ENCODE peak calls at places on chromosomes 6 and 20, in nine cellular contexts. One of them, this sample, is unnamed.

GRCh38 chr6:37705239-37706051 is 7.8 kb upstream of the MDGA1 start:
- DNase-seq in NCI-H1092 treated with DMSO at 0.1 percent for 48 hours: peak; percentile 11
- DNase-seq in GM23338: peak; percentile 96
- DNase-seq in OCI-M1: peak; percentile 75
- DNase-seq in WTC11: peak; percentile 87
- DNase-seq in HT-29: no peak
- DNase-seq in iris pigment epithelial cell: peak; percentile 92
- DNase-seq in AG09309: no peak
- DNase-seq in CD8-positive, alpha-beta memory T cell: peak; percentile 75
- DNase-seq in this sample: peak; percentile 95

GRCh38 chr20:37915800-37916570 is 13.1 kb downstream of the VSTM2L start:
- DNase-seq in HT-29: no peak
- DNase-seq in GM23338: peak; percentile 53
- DNase-seq in OCI-M1: no peak
- DNase-seq in CD8-positive, alpha-beta memory T cell: no peak
- DNase-seq in NCI-H1092 treated with DMSO at 0.1 percent for 48 hours: no peak
- DNase-seq in iris pigment epithelial cell: no peak
- DNase-seq in AG09309: no peak
- DNase-seq in WTC11: peak; percentile 54
- DNase-seq in this sample: no peak

GRCh38 chr6:154277578-154278128 is 79.0 kb downstream of the IPCEF1 start:
- DNase-seq in CD8-positive, alpha-beta memory T cell: no peak
- DNase-seq in NCI-H1092 treated with DMSO at 0.1 percent for 48 hours: no peak
- DNase-seq in GM23338: no peak
- DNase-seq in AG09309: no peak
- DNase-seq in WTC11: no peak
- DNase-seq in iris pigment epithelial cell: no peak
- DNase-seq in OCI-M1: no peak
- DNase-seq in HT-29: no peak
- DNase-seq in this sample: no peak

GRCh38 chr6:164756142-164756541 is 553.3 kb downstream of the C6orf118 start:
- DNase-seq in CD8-positive, alpha-beta memory T cell: no peak
- DNase-seq in NCI-H1092 treated with DMSO at 0.1 percent for 48 hours: no peak
- DNase-seq in iris pigment epithelial cell: no peak
- DNase-seq in OCI-M1: no peak
- DNase-seq in AG09309: no peak
- DNase-seq in WTC11: no peak
- DNase-seq in HT-29: no peak
- DNase-seq in GM23338: no peak
- DNase-seq in this sample: no peak

GRCh38 chr6:139017227-139017626 is 11.3 kb upstream of the ABRACL start:
- DNase-seq in WTC11: no peak
- DNase-seq in CD8-positive, alpha-beta memory T cell: no peak
- DNase-seq in iris pigment epithelial cell: no peak
- DNase-seq in AG09309: no peak
- DNase-seq in OCI-M1: no peak
- DNase-seq in NCI-H1092 treated with DMSO at 0.1 percent for 48 hours: peak; percentile 91
- DNase-seq in HT-29: no peak
- DNase-seq in GM23338: no peak
- DNase-seq in this sample: no peak

GRCh38 chr20:46694484-46694883 is 5.2 kb upstream of the TP53RK start:
- DNase-seq in OCI-M1: peak; percentile 93
- DNase-seq in AG09309: no peak
- DNase-seq in CD8-positive, alpha-beta memory T cell: peak; percentile 8
- DNase-seq in HT-29: peak; percentile 54
- DNase-seq in iris pigment epithelial cell: peak; percentile 71
- DNase-seq in GM23338: no peak
- DNase-seq in NCI-H1092 treated with DMSO at 0.1 percent for 48 hours: no peak
- DNase-seq in WTC11: no peak
- DNase-seq in this sample: no peak

GRCh38 chr6:14621518-14621917 is 503.9 kb downstream of the CD83 start:
- DNase-seq in WTC11: no peak
- DNase-seq in HT-29: no peak
- DNase-seq in OCI-M1: no peak
- DNase-seq in NCI-H1092 treated with DMSO at 0.1 percent for 48 hours: no peak
- DNase-seq in iris pigment epithelial cell: no peak
- DNase-seq in GM23338: no peak
- DNase-seq in CD8-positive, alpha-beta memory T cell: no peak
- DNase-seq in AG09309: no peak
- DNase-seq in this sample: no peak

GRCh38 chr6:56370127-56370540 is 122.8 kb upstream of the COL21A1 start:
- DNase-seq in CD8-positive, alpha-beta memory T cell: no peak
- DNase-seq in AG09309: no peak
- DNase-seq in iris pigment epithelial cell: peak; percentile 34
- DNase-seq in GM23338: peak; percentile 79
- DNase-seq in NCI-H1092 treated with DMSO at 0.1 percent for 48 hours: peak; percentile 51
- DNase-seq in HT-29: peak; percentile 93
- DNase-seq in OCI-M1: no peak
- DNase-seq in WTC11: peak; percentile 59
- DNase-seq in this sample: peak; percentile 61

GRCh38 chr6:24455061-24455460 is 34.3 kb downstream of the GPLD1 start:
- DNase-seq in GM23338: peak; percentile 18
- DNase-seq in iris pigment epithelial cell: no peak
- DNase-seq in HT-29: no peak
- DNase-seq in AG09309: no peak
- DNase-seq in WTC11: no peak
- DNase-seq in OCI-M1: no peak
- DNase-seq in CD8-positive, alpha-beta memory T cell: no peak
- DNase-seq in NCI-H1092 treated with DMSO at 0.1 percent for 48 hours: no peak
- DNase-seq in this sample: peak; percentile 49

GRCh38 chr6:13715444-13715883 is 3.8 kb upstream of the RANBP9 start:
- DNase-seq in AG09309: no peak
- DNase-seq in CD8-positive, alpha-beta memory T cell: no peak
- DNase-seq in OCI-M1: no peak
- DNase-seq in NCI-H1092 treated with DMSO at 0.1 percent for 48 hours: no peak
- DNase-seq in WTC11: no peak
- DNase-seq in GM23338: no peak
- DNase-seq in HT-29: no peak
- DNase-seq in iris pigment epithelial cell: peak; percentile 67
- DNase-seq in this sample: no peak

GRCh38 chr6:45477785-45478184 is 100.1 kb upstream of the SUPT3H start:
- DNase-seq in OCI-M1: no peak
- DNase-seq in WTC11: no peak
- DNase-seq in CD8-positive, alpha-beta memory T cell: no peak
- DNase-seq in AG09309: no peak
- DNase-seq in NCI-H1092 treated with DMSO at 0.1 percent for 48 hours: no peak
- DNase-seq in HT-29: peak; percentile 58
- DNase-seq in GM23338: no peak
- DNase-seq in iris pigment epithelial cell: no peak
- DNase-seq in this sample: no peak

GRCh38 chr20:37235065-37235464 is 26.5 kb downstream of the GHRH start:
- DNase-seq in iris pigment epithelial cell: no peak
- DNase-seq in NCI-H1092 treated with DMSO at 0.1 percent for 48 hours: peak; percentile 17
- DNase-seq in CD8-positive, alpha-beta memory T cell: no peak
- DNase-seq in OCI-M1: no peak
- DNase-seq in WTC11: no peak
- DNase-seq in AG09309: no peak
- DNase-seq in HT-29: no peak
- DNase-seq in GM23338: no peak
- DNase-seq in this sample: no peak

GRCh38 chr6:35161776-35162607 is 20.9 kb upstream of the TCP11 start:
- DNase-seq in OCI-M1: no peak
- DNase-seq in CD8-positive, alpha-beta memory T cell: no peak
- DNase-seq in HT-29: no peak
- DNase-seq in GM23338: no peak
- DNase-seq in iris pigment epithelial cell: no peak
- DNase-seq in AG09309: no peak
- DNase-seq in WTC11: no peak
- DNase-seq in NCI-H1092 treated with DMSO at 0.1 percent for 48 hours: no peak
- DNase-seq in this sample: peak; percentile 47

GRCh38 chr20:45337367-45338120 is 10.7 kb downstream of the SDC4 start:
- DNase-seq in NCI-H1092 treated with DMSO at 0.1 percent for 48 hours: no peak
- DNase-seq in CD8-positive, alpha-beta memory T cell: no peak
- DNase-seq in OCI-M1: no peak
- DNase-seq in WTC11: no peak
- DNase-seq in HT-29: peak; percentile 49
- DNase-seq in AG09309: peak; percentile 78
- DNase-seq in GM23338: no peak
- DNase-seq in iris pigment epithelial cell: peak; percentile 96
- DNase-seq in this sample: peak; percentile 69

GRCh38 chr6:98833101-98834059 is 994 bp upstream of the POU3F2 start:
- DNase-seq in HT-29: no peak
- DNase-seq in NCI-H1092 treated with DMSO at 0.1 percent for 48 hours: peak; percentile 77
- DNase-seq in CD8-positive, alpha-beta memory T cell: peak; percentile 32
- DNase-seq in GM23338: peak; percentile 71
- DNase-seq in iris pigment epithelial cell: peak; percentile 31
- DNase-seq in AG09309: no peak
- DNase-seq in OCI-M1: peak; percentile 88
- DNase-seq in WTC11: no peak
- DNase-seq in this sample: peak; percentile 71

GRCh38 chr20:6975326-6975725 is 207.8 kb downstream of the BMP2 start:
- DNase-seq in AG09309: no peak
- DNase-seq in CD8-positive, alpha-beta memory T cell: no peak
- DNase-seq in GM23338: no peak
- DNase-seq in HT-29: no peak
- DNase-seq in WTC11: no peak
- DNase-seq in iris pigment epithelial cell: no peak
- DNase-seq in NCI-H1092 treated with DMSO at 0.1 percent for 48 hours: no peak
- DNase-seq in OCI-M1: no peak
- DNase-seq in this sample: no peak

GRCh38 chr6:127128066-127128465 is 9.6 kb downstream of the RSPO3 start:
- DNase-seq in HT-29: no peak
- DNase-seq in CD8-positive, alpha-beta memory T cell: no peak
- DNase-seq in OCI-M1: no peak
- DNase-seq in AG09309: no peak
- DNase-seq in WTC11: no peak
- DNase-seq in GM23338: no peak
- DNase-seq in iris pigment epithelial cell: no peak
- DNase-seq in NCI-H1092 treated with DMSO at 0.1 percent for 48 hours: no peak
- DNase-seq in this sample: no peak

GRCh38 chr6:1088441-1089001 is 223.4 kb upstream of the FOXQ1 start:
- DNase-seq in AG09309: no peak
- DNase-seq in HT-29: peak; percentile 87
- DNase-seq in GM23338: no peak
- DNase-seq in OCI-M1: no peak
- DNase-seq in NCI-H1092 treated with DMSO at 0.1 percent for 48 hours: no peak
- DNase-seq in iris pigment epithelial cell: no peak
- DNase-seq in WTC11: no peak
- DNase-seq in CD8-positive, alpha-beta memory T cell: no peak
- DNase-seq in this sample: no peak

GRCh38 chr6:13615802-13616140 is 636 bp downstream of the NOL7 start:
- DNase-seq in WTC11: peak; percentile 32
- DNase-seq in AG09309: no peak
- DNase-seq in iris pigment epithelial cell: peak; percentile 43
- DNase-seq in GM23338: peak; percentile 56
- DNase-seq in OCI-M1: peak; percentile 77
- DNase-seq in CD8-positive, alpha-beta memory T cell: no peak
- DNase-seq in HT-29: peak; percentile 61
- DNase-seq in NCI-H1092 treated with DMSO at 0.1 percent for 48 hours: no peak
- DNase-seq in this sample: peak; percentile 59

GRCh38 chr6:90028080-90028778 is 134.0 kb downstream of the GJA10 start:
- DNase-seq in CD8-positive, alpha-beta memory T cell: no peak
- DNase-seq in iris pigment epithelial cell: no peak
- DNase-seq in GM23338: no peak
- DNase-seq in HT-29: no peak
- DNase-seq in WTC11: no peak
- DNase-seq in OCI-M1: peak; percentile 18
- DNase-seq in NCI-H1092 treated with DMSO at 0.1 percent for 48 hours: no peak
- DNase-seq in AG09309: no peak
- DNase-seq in this sample: no peak

GRCh38 chr6:35496036-35496850 is 636 bp downstream of the TEAD3 start:
- DNase-seq in WTC11: peak; percentile 51
- DNase-seq in HT-29: peak; percentile 49
- DNase-seq in AG09309: no peak
- DNase-seq in NCI-H1092 treated with DMSO at 0.1 percent for 48 hours: no peak
- DNase-seq in CD8-positive, alpha-beta memory T cell: no peak
- DNase-seq in OCI-M1: no peak
- DNase-seq in iris pigment epithelial cell: peak; percentile 42
- DNase-seq in GM23338: peak; percentile 67
- DNase-seq in this sample: no peak

GRCh38 chr6:31945507-31946369 is at the start of gene CFB:
- DNase-seq in CD8-positive, alpha-beta memory T cell: no peak
- DNase-seq in HT-29: peak; percentile 67
- DNase-seq in WTC11: peak; percentile 44
- DNase-seq in OCI-M1: peak; percentile 52
- DNase-seq in AG09309: peak; percentile 46
- DNase-seq in GM23338: peak; percentile 46
- DNase-seq in iris pigment epithelial cell: peak; percentile 88
- DNase-seq in NCI-H1092 treated with DMSO at 0.1 percent for 48 hours: no peak
- DNase-seq in this sample: peak; percentile 68

GRCh38 chr6:161533266-161533665 is 259.4 kb upstream of the AGPAT4 start:
- DNase-seq in NCI-H1092 treated with DMSO at 0.1 percent for 48 hours: no peak
- DNase-seq in CD8-positive, alpha-beta memory T cell: no peak
- DNase-seq in AG09309: no peak
- DNase-seq in HT-29: no peak
- DNase-seq in iris pigment epithelial cell: no peak
- DNase-seq in OCI-M1: no peak
- DNase-seq in GM23338: no peak
- DNase-seq in WTC11: no peak
- DNase-seq in this sample: no peak

GRCh38 chr6:43203029-43203717 is 21.2 kb downstream of the CUL9 start:
- DNase-seq in WTC11: no peak
- DNase-seq in OCI-M1: no peak
- DNase-seq in HT-29: no peak
- DNase-seq in NCI-H1092 treated with DMSO at 0.1 percent for 48 hours: no peak
- DNase-seq in GM23338: no peak
- DNase-seq in CD8-positive, alpha-beta memory T cell: no peak
- DNase-seq in iris pigment epithelial cell: no peak
- DNase-seq in AG09309: no peak
- DNase-seq in this sample: no peak

GRCh38 chr20:17014217-17014616 is 212.6 kb upstream of the PCSK2 start:
- DNase-seq in iris pigment epithelial cell: no peak
- DNase-seq in AG09309: no peak
- DNase-seq in NCI-H1092 treated with DMSO at 0.1 percent for 48 hours: no peak
- DNase-seq in OCI-M1: no peak
- DNase-seq in WTC11: peak; percentile 19
- DNase-seq in CD8-positive, alpha-beta memory T cell: no peak
- DNase-seq in GM23338: peak; percentile 34
- DNase-seq in HT-29: no peak
- DNase-seq in this sample: no peak

GRCh38 chr6:131197716-131198115 is 62.4 kb downstream of the AKAP7 start:
- DNase-seq in WTC11: no peak
- DNase-seq in GM23338: no peak
- DNase-seq in NCI-H1092 treated with DMSO at 0.1 percent for 48 hours: no peak
- DNase-seq in CD8-positive, alpha-beta memory T cell: peak; percentile 63
- DNase-seq in HT-29: no peak
- DNase-seq in OCI-M1: no peak
- DNase-seq in AG09309: no peak
- DNase-seq in iris pigment epithelial cell: no peak
- DNase-seq in this sample: no peak

GRCh38 chr20:37406010-37406998 is 60.4 kb downstream of the SRC start:
- DNase-seq in WTC11: peak; percentile 55
- DNase-seq in CD8-positive, alpha-beta memory T cell: no peak
- DNase-seq in OCI-M1: peak; percentile 64
- DNase-seq in AG09309: no peak
- DNase-seq in NCI-H1092 treated with DMSO at 0.1 percent for 48 hours: peak; percentile 82
- DNase-seq in GM23338: peak; percentile 73
- DNase-seq in HT-29: peak; percentile 75
- DNase-seq in iris pigment epithelial cell: no peak
- DNase-seq in this sample: peak; percentile 67

GRCh38 chr6:169171951-169172350 is 81.7 kb downstream of the THBS2 start:
- DNase-seq in HT-29: no peak
- DNase-seq in WTC11: no peak
- DNase-seq in AG09309: peak; percentile 90
- DNase-seq in CD8-positive, alpha-beta memory T cell: no peak
- DNase-seq in iris pigment epithelial cell: peak; percentile 58
- DNase-seq in NCI-H1092 treated with DMSO at 0.1 percent for 48 hours: no peak
- DNase-seq in OCI-M1: no peak
- DNase-seq in GM23338: no peak
- DNase-seq in this sample: no peak

GRCh38 chr6:77463308-77463880 is at the start of gene HTR1B:
- DNase-seq in GM23338: peak; percentile 69
- DNase-seq in iris pigment epithelial cell: peak; percentile 70
- DNase-seq in AG09309: no peak
- DNase-seq in HT-29: no peak
- DNase-seq in OCI-M1: peak; percentile 79
- DNase-seq in NCI-H1092 treated with DMSO at 0.1 percent for 48 hours: no peak
- DNase-seq in CD8-positive, alpha-beta memory T cell: no peak
- DNase-seq in WTC11: peak; percentile 42
- DNase-seq in this sample: peak; percentile 53

GRCh38 chr20:45835230-45836224 is 1.9 kb downstream of the SNX21 start:
- DNase-seq in NCI-H1092 treated with DMSO at 0.1 percent for 48 hours: no peak
- DNase-seq in GM23338: no peak
- DNase-seq in CD8-positive, alpha-beta memory T cell: no peak
- DNase-seq in iris pigment epithelial cell: no peak
- DNase-seq in AG09309: peak; percentile 53
- DNase-seq in WTC11: no peak
- DNase-seq in HT-29: no peak
- DNase-seq in OCI-M1: no peak
- DNase-seq in this sample: no peak